ENCODE peak calls at places on chromosomes 12 and 14, in eight cellular contexts. B is mesothelial cell of epicardium, A is endothelial cell, K is fibroblast of villous mesenchyme, Z is GM13976, U is kidney epithelial cell, W is omental fat pad, N is body of pancreas. C is an unnamed sample.

GRCh38 chr12:112768278-112768677 is 23.3 kb upstream of the RPH3A start:
- DNase-seq in B (no peak), A (no peak), K (no peak), Z (no peak), U (no peak), W (no peak), N (no peak), C (no peak)

GRCh38 chr12:24045816-24046257 is 96.4 kb upstream of the SOX5 start:
- DNase-seq in B (no peak), A (no peak), K (peak; percentile 74), Z (no peak), U (no peak), W (no peak), N (no peak), C (no peak)

GRCh38 chr12:64670856-64671639 is 60.8 kb downstream of the RASSF3 start:
- DNase-seq in B (no peak), A (no peak), K (peak; percentile 83), Z (no peak), U (peak; percentile 50), W (no peak), N (peak; percentile 61), C (peak; percentile 74)

GRCh38 chr12:120043421-120043820 is 54.4 kb downstream of the BICDL1 start:
- DNase-seq in B (no peak), A (no peak), K (no peak), Z (no peak), U (no peak), W (no peak), N (no peak), C (no peak)

GRCh38 chr14:30034049-30034635 is 106.5 kb upstream of the PRKD1 start:
- DNase-seq in B (no peak), A (no peak), K (no peak), Z (no peak), U (no peak), W (no peak), N (no peak), C (no peak)

GRCh38 chr14:32078030-32078793 is 1.1 kb downstream of the ARHGAP5 start:
- DNase-seq in B (peak; percentile 38), A (peak; percentile 11), K (peak; percentile 51), Z (no peak), U (no peak), W (no peak), N (peak; percentile 33), C (no peak)

GRCh38 chr12:6347367-6348338 is 5.8 kb upstream of the TNFRSF1A start:
- DNase-seq in B (no peak), A (no peak), K (peak; percentile 93), Z (no peak), U (no peak), W (no peak), N (peak; percentile 66), C (peak; percentile 73)

GRCh38 chr12:62482769-62483168 is 16.1 kb downstream of the MON2 start:
- DNase-seq in B (no peak), A (no peak), K (no peak), Z (no peak), U (no peak), W (no peak), N (no peak), C (no peak)

GRCh38 chr14:74579447-74580274 is 32.4 kb downstream of the LTBP2 start:
- DNase-seq in B (no peak), A (no peak), K (peak; percentile 81), Z (no peak), U (peak; percentile 86), W (no peak), N (no peak), C (no peak)

GRCh38 chr12:79455314-79455713 is 235.4 kb downstream of the PAWR start:
- DNase-seq in B (no peak), A (no peak), K (peak; percentile 72), Z (peak; percentile 0), U (no peak), W (no peak), N (no peak), C (no peak)

GRCh38 chr12:40033260-40033649 is 72.6 kb downstream of the SLC2A13 start:
- DNase-seq in B (no peak), A (no peak), K (no peak), Z (no peak), U (no peak), W (no peak), N (peak; percentile 47), C (no peak)

GRCh38 chr14:85587152-85587697 is 57.3 kb downstream of the FLRT2 start:
- DNase-seq in B (no peak), A (no peak), K (peak; percentile 48), Z (no peak), U (peak; percentile 54), W (no peak), N (no peak), C (peak; percentile 98)

GRCh38 chr12:45192041-45192695 is 23.7 kb upstream of the ANO6 start:
- DNase-seq in B (no peak), A (no peak), K (peak; percentile 63), Z (no peak), U (peak; percentile 45), W (no peak), N (no peak), C (peak; percentile 59)

GRCh38 chr12:79688376-79689040 is 2.3 kb downstream of the PAWR start:
- DNase-seq in B (no peak), A (no peak), K (no peak), Z (peak; percentile 35), U (no peak), W (no peak), N (no peak), C (no peak)

GRCh38 chr14:74408870-74409269 is 17.1 kb downstream of the SYNDIG1L start:
- DNase-seq in B (no peak), A (no peak), K (no peak), Z (no peak), U (no peak), W (no peak), N (no peak), C (no peak)

GRCh38 chr14:91350813-91351507 is 66.7 kb downstream of the CCDC88C start:
- DNase-seq in B (no peak), A (no peak), K (no peak), Z (peak; percentile 79), U (no peak), W (no peak), N (no peak), C (no peak)

GRCh38 chr12:38771871-38772270 is 133.5 kb downstream of the CPNE8 start:
- DNase-seq in B (no peak), A (no peak), K (peak; percentile 38), Z (no peak), U (no peak), W (no peak), N (no peak), C (no peak)

GRCh38 chr12:75944097-75944904 is 87.3 kb downstream of the PHLDA1 start:
- DNase-seq in B (no peak), A (no peak), K (peak; percentile 93), Z (peak; percentile 58), U (peak; percentile 89), W (no peak), N (no peak), C (peak; percentile 79)

GRCh38 chr14:49196327-49196726 is 389.9 kb downstream of the RPS29 start:
- DNase-seq in B (no peak), A (no peak), K (no peak), Z (no peak), U (no peak), W (no peak), N (no peak), C (no peak)

DNA sequence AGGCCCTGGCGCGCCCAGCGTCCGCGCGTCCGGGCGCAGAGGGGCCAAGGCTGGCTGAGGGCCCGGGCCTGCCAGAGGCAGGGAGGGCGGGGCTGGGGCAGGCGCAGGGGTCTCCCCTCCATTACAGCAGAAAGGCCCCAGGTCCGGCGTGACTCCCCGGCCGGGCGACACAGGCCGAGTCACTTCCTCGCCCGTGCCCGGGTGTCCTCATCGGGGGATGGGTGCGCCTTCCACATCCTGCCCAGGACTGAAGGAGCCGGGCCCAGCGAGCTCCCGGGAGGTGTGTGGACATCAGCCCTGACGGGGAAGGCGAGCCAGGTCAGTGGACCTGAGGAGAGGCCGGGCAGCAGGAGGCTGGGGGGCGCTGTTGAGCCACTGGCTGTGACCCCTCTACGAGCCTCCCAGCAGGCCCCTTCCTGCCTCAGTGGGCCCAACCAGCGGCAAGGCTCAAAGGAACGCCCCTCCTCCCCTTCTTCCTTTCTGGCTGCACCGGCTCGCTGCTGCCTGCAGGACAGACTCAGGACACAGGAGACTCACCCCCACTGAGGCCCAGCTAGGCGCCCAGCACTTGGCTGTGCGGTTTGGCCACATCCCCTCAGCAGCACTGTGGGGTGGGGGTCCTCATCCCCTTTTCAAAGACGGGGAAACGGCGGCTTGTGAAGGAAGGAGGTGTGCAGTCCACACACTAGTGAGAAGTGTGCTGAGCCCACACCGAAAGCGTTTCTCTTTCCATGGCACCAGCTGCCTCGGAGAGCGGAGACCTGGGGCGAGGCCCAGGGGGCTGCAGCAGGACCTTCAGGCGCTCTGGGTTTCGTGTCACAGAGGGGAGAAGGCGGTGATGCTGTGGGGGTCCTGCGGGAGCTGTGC is 606 bp downstream of the TNFAIP2 start:
- DNase-seq in B (peak; percentile 46), A (peak; percentile 62), K (peak; percentile 58), Z (peak; percentile 67), U (no peak), W (no peak), N (no peak), C (no peak)
- TF ChIP-seq CTCF in B (peak; percentile 18), A (peak; percentile 50), K (peak; percentile 44), Z (no peak), U (peak; percentile 59), W (no peak), N (no peak), C (peak; percentile 58)

GRCh38 chr12:70534466-70534865 is 102.8 kb downstream of the PTPRB start:
- DNase-seq in B (no peak), A (no peak), K (no peak), Z (no peak), U (no peak), W (no peak), N (no peak), C (no peak)
- TF ChIP-seq CTCF in B (no peak), A (no peak), K (no peak), Z (no peak), U (no peak), W (no peak), N (no peak), C (no peak)

DNA sequence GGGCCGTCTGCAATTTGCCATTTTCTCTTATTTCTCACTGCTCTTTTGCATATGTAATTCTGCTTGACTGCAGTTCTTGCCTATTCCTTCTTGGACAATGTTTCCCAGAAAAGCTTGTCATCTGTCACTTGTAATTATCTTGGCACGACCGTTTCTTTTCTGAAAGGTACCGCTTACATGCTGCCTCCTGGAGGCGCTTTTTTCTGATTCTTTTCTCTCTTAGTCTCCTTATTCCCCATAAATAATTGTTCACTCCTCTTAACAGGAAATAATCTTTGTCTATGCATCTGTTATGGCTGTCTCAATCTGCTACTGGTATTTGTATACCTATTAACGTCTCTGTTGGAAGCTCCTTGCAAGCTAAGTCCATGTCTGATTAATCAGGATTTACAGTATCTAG is 1.3 kb upstream of the ALDH1L2 start:
- DNase-seq in B (no peak), A (no peak), K (no peak), Z (no peak), U (no peak), W (no peak), N (no peak), C (no peak)
- TF ChIP-seq CTCF in B (no peak), A (no peak), K (no peak), Z (no peak), U (no peak), W (no peak), N (no peak), C (no peak)

DNA sequence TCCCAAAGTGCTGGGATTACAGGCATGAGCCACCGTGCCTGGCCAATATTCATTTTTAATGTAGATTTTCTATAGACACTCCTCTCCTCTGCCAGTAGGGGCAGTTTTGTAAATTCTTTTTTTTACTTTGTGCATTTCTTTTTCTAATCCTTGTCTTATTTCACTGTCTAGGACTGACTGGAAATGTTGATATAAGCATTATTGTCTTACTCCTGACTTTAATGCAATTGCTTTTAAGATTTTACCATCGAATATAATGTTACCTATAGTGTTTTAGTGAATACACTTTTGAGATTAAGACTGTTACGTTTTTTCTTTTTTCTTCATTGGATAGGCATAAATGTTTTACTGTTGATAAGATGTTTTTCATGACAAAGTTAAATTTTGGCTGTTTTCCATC is 35.4 kb upstream of the EMP1 start:
- DNase-seq in B (no peak), A (no peak), K (no peak), Z (no peak), U (no peak), W (no peak), N (no peak), C (no peak)
- TF ChIP-seq CTCF in B (peak; percentile 70), A (peak; percentile 71), K (peak; percentile 46), Z (no peak), U (peak; percentile 29), W (no peak), N (no peak), C (peak; percentile 48)